ENCODE peak calls at places on chromosomes 6 and 20, in four cellular contexts. B, M, N and G are unnamed samples.

GRCh38 chr6:136553166-136553787 is 3.1 kb upstream of the MAP7 start:
- DNase-seq in N (no peak), B (no peak), M (no peak), G (no peak)

GRCh38 chr6:142845143-142845571 is 99.8 kb downstream of the HIVEP2 start:
- DNase-seq in M (no peak), N (no peak), B (no peak), G (no peak)

GRCh38 chr20:36967636-36968035 is 16.1 kb upstream of the SAMHD1 start:
- DNase-seq in B (no peak), N (no peak), M (no peak), G (no peak)

GRCh38 chr20:9407805-9408421 is 106.5 kb upstream of the LAMP5 start:
- DNase-seq in M (no peak), N (peak), B (peak), G (peak)

GRCh38 chr6:41652876-41653641 is 14.8 kb downstream of the MDFI start:
- DNase-seq in N (peak), B (no peak), M (no peak), G (no peak)

GRCh38 chr6:3585320-3585935 is 128.6 kb upstream of the SLC22A23 start:
- DNase-seq in M (no peak), N (peak), B (peak), G (no peak)

GRCh38 chr20:37841389-37841788 is 61.5 kb upstream of the VSTM2L start:
- DNase-seq in M (no peak), B (no peak), N (no peak), G (no peak)

GRCh38 chr20:50729925-50730764 is 1.2 kb upstream of the PARD6B start:
- DNase-seq in B (no peak), N (peak), M (no peak), G (no peak)

GRCh38 chr6:105591053-105591452 is 188.2 kb upstream of the PREP start:
- DNase-seq in N (peak), M (no peak), B (no peak), G (no peak)

GRCh38 chr6:114053791-114054190 is 82.8 kb upstream of the HDAC2 start:
- DNase-seq in B (no peak), N (no peak), M (no peak), G (no peak)

GRCh38 chr6:114052141-114052540 is 81.2 kb upstream of the HDAC2 start:
- DNase-seq in N (no peak), M (no peak), B (no peak), G (no peak)

GRCh38 chr6:114055319-114055718 is 84.4 kb upstream of the HDAC2 start:
- DNase-seq in B (no peak), N (no peak), M (no peak), G (no peak)

GRCh38 chr6:114049367-114049966 is 78.5 kb upstream of the HDAC2 start:
- DNase-seq in N (peak), B (no peak), M (no peak), G (no peak)

DNA sequence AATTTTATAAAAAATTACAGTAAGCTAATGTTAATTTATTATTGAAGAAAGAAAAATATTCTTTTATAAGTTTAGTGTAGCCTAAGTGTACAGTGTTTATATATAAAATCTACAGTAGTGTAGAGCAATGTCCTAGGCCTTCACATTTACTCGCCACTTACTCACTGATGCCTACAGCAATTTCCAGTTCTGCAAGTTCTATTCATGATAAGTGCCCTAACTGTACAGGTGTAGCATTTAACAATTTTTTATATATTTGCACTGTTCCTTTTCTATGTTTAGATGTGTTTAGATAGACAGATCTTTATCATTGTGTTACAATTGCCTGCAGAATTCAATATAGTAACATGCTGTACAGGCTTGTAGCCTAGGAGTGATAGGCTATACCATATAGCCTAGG is 80.1 kb upstream of the HDAC2 start:
- DNase-seq in B (no peak), M (no peak), N (no peak), G (no peak)
- H3K4me3 ChIP-seq in B (no peak), M (no peak), N (no peak), G (no peak)

GRCh38 chr20:48326868-48327267 is 500.9 kb downstream of the PREX1 start:
- DNase-seq in B (no peak), M (no peak), N (no peak), G (no peak)

GRCh38 chr20:48331518-48332286 is 496.1 kb downstream of the PREX1 start:
- DNase-seq in B (no peak), N (no peak), M (no peak), G (no peak)

GRCh38 chr20:48332555-48332954 is 495.2 kb downstream of the PREX1 start:
- DNase-seq in B (no peak), M (no peak), N (no peak), G (no peak)

GRCh38 chr20:48329216-48329615 is 498.6 kb downstream of the PREX1 start:
- DNase-seq in B (no peak), M (no peak), N (no peak), G (no peak)

DNA sequence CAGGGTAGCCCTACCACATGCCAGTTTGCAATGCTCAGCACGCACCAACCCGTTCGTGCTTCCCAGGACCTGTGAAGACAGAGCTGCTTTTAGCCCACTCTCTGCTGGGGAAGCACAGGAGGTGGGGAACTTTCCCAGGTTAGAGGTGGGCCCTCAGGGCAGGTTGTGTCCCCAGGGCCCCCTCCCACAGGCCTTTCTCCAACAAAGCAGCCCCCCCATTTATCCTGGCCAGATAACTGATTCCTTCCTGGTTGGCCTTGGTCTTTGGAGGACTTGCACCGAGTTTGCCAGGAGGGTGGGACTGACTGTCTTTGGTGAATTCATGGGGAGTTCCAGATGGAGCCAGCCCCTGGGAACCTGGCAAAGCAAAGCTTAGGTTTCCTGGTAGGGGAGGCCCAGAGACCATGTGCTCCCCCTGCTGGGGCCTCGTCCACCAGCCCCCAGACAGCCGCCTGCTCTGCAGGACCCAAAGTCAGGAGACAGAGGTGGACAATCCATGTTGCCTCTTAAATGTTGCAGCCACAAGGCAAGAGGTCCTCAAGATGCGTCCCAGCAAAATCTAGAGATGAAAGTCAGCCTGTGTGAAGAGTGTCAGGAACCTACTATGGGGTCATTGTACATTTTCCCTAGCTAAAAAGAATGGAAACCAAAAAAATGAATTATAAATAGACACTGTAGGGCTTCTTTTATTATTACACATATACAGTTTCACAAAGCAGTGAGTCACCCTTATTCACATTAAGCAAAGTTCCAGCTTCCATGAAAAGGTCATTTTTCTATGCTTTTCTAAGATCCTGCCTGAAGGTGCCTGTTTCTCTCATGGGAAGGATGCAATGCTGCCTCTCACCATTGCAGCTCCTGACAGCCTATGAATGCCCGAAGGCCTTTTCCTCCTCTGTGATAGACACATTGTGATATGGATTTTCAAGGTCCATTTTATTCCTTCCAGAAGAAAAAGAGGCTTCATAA is 497.8 kb downstream of the PREX1 start:
- DNase-seq in M (no peak), N (peak), B (no peak), G (no peak)
- TF ChIP-seq CTCF in M (no peak), N (peak), B (peak), G (peak)

DNA sequence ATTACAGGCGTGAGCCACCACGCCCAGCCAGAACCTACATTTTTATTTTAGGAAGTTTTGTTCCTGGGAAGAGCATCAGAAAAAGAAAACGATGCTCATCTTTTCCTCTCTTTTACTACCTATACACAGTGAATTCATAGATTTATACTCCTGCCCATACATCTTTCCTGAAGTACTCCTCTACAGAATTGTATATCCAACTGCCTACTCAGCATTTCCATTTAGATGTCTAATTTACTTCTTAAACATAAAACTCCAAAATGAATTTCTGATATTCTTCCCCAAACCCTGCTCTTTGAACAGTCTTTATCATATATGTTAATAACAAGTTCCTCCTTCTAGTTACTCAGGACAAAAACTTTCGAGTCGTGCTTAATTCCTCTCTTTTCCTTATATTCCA is 39.8 kb upstream of the RSPO3 start:
- DNase-seq in B (no peak), N (no peak), M (no peak), G (no peak)
- H3K4me3 ChIP-seq in B (no peak), N (no peak), M (no peak), G (no peak)

DNA sequence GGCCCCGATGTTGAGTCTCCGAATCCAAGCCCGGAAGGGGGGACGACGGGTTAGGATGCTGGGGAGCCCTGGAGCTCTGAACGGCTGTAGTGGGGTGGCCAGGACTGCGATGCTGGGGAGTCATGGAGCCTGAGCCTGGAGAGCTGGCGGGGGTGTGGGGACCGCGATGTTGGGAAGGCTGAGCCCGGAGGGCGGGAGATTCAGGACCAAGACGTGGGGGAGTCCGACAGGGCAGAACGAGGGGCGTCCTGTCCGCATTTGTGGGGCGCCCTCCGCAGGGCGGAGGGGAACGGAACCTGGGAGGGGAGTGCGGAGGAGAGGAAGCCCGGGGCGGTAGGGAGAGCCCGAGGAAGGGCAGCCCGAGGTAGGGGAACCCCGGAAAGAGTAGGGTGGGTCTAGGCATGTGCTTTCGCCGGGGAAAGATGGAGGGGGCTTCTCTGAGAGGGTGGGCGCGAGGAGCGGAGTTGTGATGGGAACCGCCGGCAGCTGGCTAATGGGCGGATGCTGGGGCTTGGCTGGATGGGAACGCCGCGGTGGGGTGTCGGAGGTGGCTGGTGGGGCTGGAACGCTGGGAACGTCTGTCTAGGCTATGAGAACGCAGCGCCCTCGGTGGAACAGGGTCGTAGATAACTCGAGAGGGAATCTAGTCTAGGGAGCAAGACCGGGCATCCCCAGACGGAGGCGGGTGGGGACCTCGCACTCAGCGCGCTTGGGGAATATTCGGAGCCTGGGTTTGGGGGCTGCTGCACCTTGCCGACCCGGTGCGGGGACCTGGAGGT is 681 bp downstream of the PAQR8 start:
- DNase-seq in M (peak), N (no peak), B (no peak), G (no peak)
- TF ChIP-seq CTCF in M (no peak), N (peak), B (peak), G (no peak)

GRCh38 chr20:35285806-35286076 is 1.2 kb upstream of the EIF6 start:
- DNase-seq in M (no peak), N (no peak), B (no peak), G (no peak)
- H3K4me3 ChIP-seq in M (no peak), N (no peak), B (no peak), G (peak)

DNA sequence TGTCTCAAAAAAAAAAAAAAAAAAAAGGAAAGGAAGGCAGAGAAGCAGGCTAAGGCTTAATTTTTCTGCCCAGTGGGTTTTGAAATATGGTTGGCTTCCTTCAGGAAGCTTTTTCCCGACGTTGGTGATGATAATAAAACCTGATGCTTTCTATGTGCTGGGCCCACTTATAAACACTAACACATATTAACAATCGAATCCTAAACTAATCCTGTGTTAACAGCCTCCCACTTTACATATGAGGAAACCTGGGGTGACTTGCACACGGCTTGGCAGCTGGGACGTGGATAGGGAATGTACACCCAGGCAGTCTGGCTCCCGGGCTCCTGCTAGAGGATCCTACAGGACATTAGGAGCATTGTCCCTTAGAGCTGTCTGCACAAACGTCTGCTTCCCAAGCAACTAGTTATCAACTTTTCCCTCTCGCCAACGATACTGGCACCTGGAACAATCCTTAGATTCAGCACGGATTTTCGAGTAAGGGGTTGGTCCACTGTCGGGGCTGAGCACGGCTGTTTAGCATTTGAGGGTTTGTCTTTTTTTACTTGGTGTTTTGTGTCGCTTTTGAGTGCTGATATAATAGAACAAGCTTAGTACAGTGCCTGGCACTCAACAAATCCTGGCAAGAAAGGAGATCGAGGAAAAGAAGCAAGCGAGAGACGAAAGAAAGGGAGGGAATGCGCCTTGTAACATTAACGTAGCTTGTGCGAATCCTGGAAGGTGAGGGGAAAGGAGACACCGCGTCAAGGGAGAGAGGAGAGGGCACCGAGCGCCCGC is 622 bp upstream of the KIZ start:
- DNase-seq in B (peak), M (no peak), N (peak), G (peak)
- TF ChIP-seq CTCF in B (peak), M (no peak), N (peak), G (peak)

GRCh38 chr6:87918461-87918941 is 129.1 kb upstream of the SPACA1 start:
- DNase-seq in M (no peak), N (no peak), B (no peak), G (no peak)

GRCh38 chr6:87921034-87921433 is 126.6 kb upstream of the SPACA1 start:
- DNase-seq in N (no peak), B (no peak), M (no peak), G (no peak)

GRCh38 chr6:87919416-87919815 is 128.2 kb upstream of the SPACA1 start:
- DNase-seq in M (no peak), B (no peak), N (no peak), G (no peak)

GRCh38 chr6:87919001-87919400 is 128.6 kb upstream of the SPACA1 start:
- DNase-seq in M (no peak), N (no peak), B (no peak), G (no peak)

DNA sequence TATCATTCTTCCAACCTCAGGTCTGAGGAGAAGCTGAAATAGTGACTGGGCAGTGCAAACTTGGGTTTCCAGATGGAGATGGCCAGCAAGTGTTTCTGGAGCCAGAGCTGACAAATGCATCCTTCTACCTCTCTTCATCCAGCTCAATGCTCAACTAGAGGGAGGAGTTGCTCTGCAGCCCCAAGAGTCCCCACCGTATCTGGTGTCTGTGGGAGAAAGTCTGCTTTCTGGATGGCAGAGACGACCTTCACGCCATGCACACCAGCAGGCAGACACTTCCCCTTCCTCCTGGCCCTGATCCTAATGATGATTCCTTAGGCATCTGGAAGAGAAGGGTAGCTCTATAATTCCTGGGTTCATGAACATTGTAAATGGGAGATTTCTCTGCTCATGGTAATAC is 127.4 kb upstream of the SPACA1 start:
- DNase-seq in B (no peak), N (no peak), M (no peak), G (no peak)
- H3K4me3 ChIP-seq in B (no peak), N (no peak), M (no peak), G (no peak)

GRCh38 chr20:22312744-22313346 is 271.5 kb downstream of the FOXA2 start:
- DNase-seq in M (no peak), N (peak), B (no peak), G (peak)
- TF ChIP-seq CTCF in M (peak), N (peak), B (peak), G (peak)